ENCODE peak calls at places on chromosome 20, in eight cellular contexts. J is HepG2, O is fibroblast of lung, S is GM23248, X is PC-3, L is H9, A is HCT116, D is DND-41. R is an unnamed sample. For H3K79me2, the result is how much of the 10 kb centered on the place peaks cover.

GRCh38 chr20:58905236-58905635 is 52.7 kb downstream of the GNAS start:
- DNase-seq in A (no peak), S (peak), X (no peak), L (no peak), J (no peak), D (no peak), O (peak), R (no peak)

GRCh38 chr20:44089987-44090674 is 96.9 kb downstream of the JPH2 start:
- DNase-seq in O (peak), D (no peak), S (peak), L (no peak), J (peak), X (peak), A (peak), R (no peak)

GRCh38 chr20:7722564-7722963 is 217.7 kb downstream of the HAO1 start:
- DNase-seq in L (no peak), O (peak), S (peak), D (no peak), A (no peak), J (no peak), X (no peak), R (no peak)

GRCh38 chr20:53654932-53655674 is 61.5 kb upstream of the ZNF217 start:
- DNase-seq in X (peak), S (peak), A (no peak), L (no peak), D (no peak), J (no peak), O (no peak), R (no peak)

GRCh38 chr20:38973546-38974120 is 11.5 kb downstream of the DHX35 start:
- DNase-seq in X (peak), D (no peak), O (peak), L (no peak), S (peak), J (no peak), A (no peak), R (no peak)

GRCh38 chr20:1150218-1150617 is 31.8 kb downstream of the PSMF1 start:
- DNase-seq in D (no peak), X (peak), L (no peak), O (peak), A (no peak), J (peak), S (peak), R (no peak)

GRCh38 chr20:53405070-53405603 is 188.5 kb downstream of the ZNF217 start:
- DNase-seq in L (no peak), O (no peak), D (no peak), S (no peak), A (no peak), J (no peak), X (no peak), R (no peak)

GRCh38 chr20:7358670-7359069 is 581.6 kb downstream of the HAO1 start:
- DNase-seq in X (no peak), A (no peak), L (peak), S (no peak), O (no peak), J (no peak), D (no peak), R (peak)

GRCh38 chr20:45402946-45403345 is 5.1 kb upstream of the DBNDD2 start:
- DNase-seq in L (no peak), S (peak), A (no peak), X (peak), D (no peak), J (no peak), O (no peak), R (no peak)

GRCh38 chr20:51525241-51526104 is 17.0 kb downstream of the NFATC2 start:
- DNase-seq in O (peak), L (no peak), X (no peak), J (no peak), S (no peak), D (no peak), A (no peak), R (no peak)

GRCh38 chr20:19789446-19789845 is 31.4 kb downstream of the RIN2 start:
- DNase-seq in L (no peak), D (no peak), J (no peak), O (no peak), S (no peak), X (no peak), A (no peak), R (peak)

GRCh38 chr20:59018817-59019216 is 412 bp upstream of the TUBB1 start:
- DNase-seq in A (no peak), O (no peak), S (no peak), D (no peak), L (no peak), X (no peak), J (no peak), R (no peak)

GRCh38 chr20:50729925-50730764 is 1.2 kb upstream of the PARD6B start:
- DNase-seq in S (peak), D (no peak), X (peak), A (no peak), O (peak), J (peak), L (peak), R (no peak)

GRCh38 chr20:8946036-8946926 is 122.6 kb upstream of the PLCB4 start:
- DNase-seq in O (no peak), D (no peak), L (no peak), J (no peak), X (no peak), A (no peak), S (no peak), R (peak)

GRCh38 chr20:47764154-47764734 is 21.0 kb downstream of the SULF2 start:
- DNase-seq in J (no peak), L (no peak), A (no peak), O (no peak), S (peak), D (no peak), X (peak), R (no peak)

GRCh38 chr20:46174469-46175126 is 56.5 kb downstream of the CD40 start:
- DNase-seq in D (no peak), J (peak), X (peak), L (peak), O (peak), A (peak), S (peak), R (peak)

GRCh38 chr20:53570446-53571276 is 23.0 kb downstream of the ZNF217 start:
- DNase-seq in X (no peak), J (no peak), A (no peak), D (peak), L (no peak), O (peak), S (no peak), R (no peak)

GRCh38 chr20:51428451-51429143 is 113.9 kb downstream of the NFATC2 start:
- DNase-seq in L (no peak), A (no peak), O (peak), J (peak), X (no peak), D (no peak), S (peak), R (peak)

GRCh38 chr20:45469336-45470261 is at the start of gene WFDC2:
- DNase-seq in X (no peak), A (no peak), L (peak), S (no peak), D (no peak), J (no peak), O (no peak), R (peak)

GRCh38 chr20:22101606-22102005 is 396.1 kb downstream of the PAX1 start:
- DNase-seq in X (no peak), D (no peak), L (no peak), S (no peak), O (no peak), J (no peak), A (no peak), R (no peak)

GRCh38 chr20:21670981-21671380 is 34.5 kb upstream of the PAX1 start:
- DNase-seq in S (no peak), L (no peak), X (no peak), J (no peak), O (no peak), A (no peak), D (no peak), R (no peak)

GRCh38 chr20:47713941-47714450 is 71.3 kb downstream of the SULF2 start:
- DNase-seq in L (no peak), S (peak), A (no peak), J (peak), D (no peak), O (no peak), X (no peak), R (no peak)

GRCh38 chr20:34514897-34515483 is 1.2 kb upstream of the DYNLRB1 start:
- DNase-seq in S (peak), A (no peak), D (no peak), J (no peak), O (no peak), X (no peak), L (no peak), R (no peak)

GRCh38 chr20:34511891-34512265 is 4.3 kb upstream of the DYNLRB1 start:
- DNase-seq in X (no peak), O (no peak), L (no peak), D (no peak), A (no peak), J (peak), S (no peak), R (no peak)

GRCh38 chr20:34512955-34513419 is 3.2 kb upstream of the DYNLRB1 start:
- DNase-seq in O (no peak), A (no peak), X (peak), D (no peak), S (no peak), J (no peak), L (no peak), R (no peak)

GRCh38 chr20:34510575-34510974 is 5.6 kb upstream of the DYNLRB1 start:
- DNase-seq in S (no peak), L (no peak), D (no peak), A (no peak), J (no peak), O (no peak), X (no peak), R (no peak)

GRCh38 chr20:34512266-34512954 is 3.8 kb upstream of the DYNLRB1 start:
- DNase-seq in X (no peak), O (peak), A (no peak), J (peak), L (no peak), D (no peak), S (no peak), R (no peak)
- H3K9ac ChIP-seq in X (no peak), O (no peak), A (no peak), J (peak), L (no peak), D (no peak), S (no peak), R (no peak)

GRCh38 chr20:5119435-5120188 is at the start of gene PCNA:
- DNase-seq in J (peak), D (peak), O (peak), A (peak), L (peak), X (peak), S (peak), R (peak)

GRCh38 chr20:5119143-5119434 is 669 bp downstream of the PCNA start:
- DNase-seq in D (no peak), J (no peak), O (no peak), L (no peak), A (no peak), X (no peak), S (no peak), R (no peak)

GRCh38 chr20:5118220-5119142 is 1.3 kb downstream of the PCNA start:
- DNase-seq in A (no peak), X (no peak), O (peak), J (no peak), D (no peak), L (no peak), S (peak), R (peak)

GRCh38 chr20:5114403-5114802 is 5.4 kb downstream of the PCNA start:
- DNase-seq in D (no peak), S (no peak), J (no peak), X (no peak), A (no peak), O (no peak), L (no peak), R (no peak)

DNA sequence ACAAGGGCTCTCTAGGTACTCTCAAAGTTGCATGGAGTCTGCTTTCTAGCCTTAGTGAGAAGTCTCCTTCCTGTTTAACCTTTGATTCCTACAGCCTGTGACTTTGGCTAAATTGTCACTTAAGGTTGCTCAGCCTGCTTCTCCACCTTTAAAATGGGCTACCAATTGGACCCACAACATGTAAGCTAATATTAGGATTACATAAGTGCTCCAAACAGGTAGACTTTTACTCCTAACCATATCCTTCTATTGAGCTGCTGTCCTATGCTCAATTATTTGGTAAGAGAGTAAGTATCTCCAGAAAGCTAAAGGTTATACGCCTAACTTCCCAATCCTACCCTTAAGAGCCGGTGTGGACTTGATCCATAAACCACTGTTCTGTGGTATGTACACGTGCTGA is 2.9 kb downstream of the PCNA start:
- DNase-seq in X (no peak), D (no peak), O (no peak), L (no peak), S (no peak), J (no peak), A (no peak), R (no peak)
- H3K79me2 ChIP-seq in X (under half), D (half or more), O (under half), L (under half), S (half or more), J (under half), A (half or more), R (half or more)

GRCh38 chr20:49619113-49620048 is 51.4 kb upstream of the PTGIS start:
- DNase-seq in S (no peak), J (no peak), O (no peak), L (no peak), A (no peak), D (no peak), X (no peak), R (no peak)
- H3K9ac ChIP-seq in S (no peak), J (no peak), O (no peak), L (no peak), A (no peak), D (no peak), X (no peak), R (no peak)

DNA sequence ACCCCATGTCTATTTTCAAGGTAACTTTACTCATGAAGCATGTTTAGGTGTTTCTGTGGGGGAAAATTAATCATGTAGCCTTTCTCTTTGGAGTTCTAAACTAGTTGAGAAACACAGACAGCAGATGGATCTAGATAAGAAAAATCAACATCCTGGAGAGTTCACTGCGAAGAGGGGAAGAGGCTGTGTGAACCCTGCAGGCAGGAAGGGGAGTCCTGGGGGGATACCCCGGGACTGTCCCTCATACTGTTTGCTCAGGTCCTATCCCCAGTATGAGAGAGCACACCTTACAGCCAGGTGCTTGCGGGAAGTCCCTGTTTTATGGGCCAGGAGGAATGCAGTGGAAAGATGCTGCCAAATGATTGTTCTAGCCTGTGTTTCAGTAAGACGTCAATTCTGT is 32.7 kb downstream of the CHMP4B start:
- DNase-seq in A (no peak), J (no peak), S (no peak), O (no peak), X (peak), L (no peak), D (no peak), R (no peak)
- H3K79me2 ChIP-seq in A (half or more), J (half or more), S (half or more), O (under half), X (half or more), L (under half), D (half or more), R (half or more)

DNA sequence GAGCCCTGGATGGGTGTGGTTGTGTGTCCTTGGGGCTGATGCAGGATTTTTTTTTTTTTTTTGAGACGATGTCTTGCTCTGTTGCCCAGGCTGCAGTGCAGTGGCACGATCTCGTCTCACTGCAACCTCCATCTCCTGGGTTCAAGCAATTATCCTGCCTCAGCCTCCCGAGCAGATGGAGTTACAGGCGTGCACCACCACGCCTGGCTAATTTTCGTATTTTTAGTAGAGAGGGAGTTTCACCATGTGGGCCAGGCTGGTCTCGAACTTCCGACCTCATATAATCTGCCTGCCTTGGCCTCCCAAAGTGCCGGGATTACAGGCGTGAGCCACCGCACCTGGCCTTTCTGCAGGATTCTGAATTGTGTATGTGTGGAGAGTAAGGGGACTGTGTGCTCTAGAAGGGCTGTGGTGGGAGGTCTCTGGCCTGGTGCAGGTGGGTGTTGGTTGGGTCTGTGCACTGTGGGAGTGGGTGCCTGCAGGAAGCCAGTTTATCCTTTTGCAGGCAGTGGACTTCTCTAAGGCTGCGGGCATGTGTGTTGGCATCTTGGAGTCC is 11.0 kb upstream of the ID1 start:
- DNase-seq in S (no peak), D (no peak), O (no peak), J (no peak), X (no peak), A (no peak), L (no peak), R (no peak)
- H3K9ac ChIP-seq in S (peak), D (no peak), O (no peak), J (peak), X (peak), A (peak), L (no peak), R (no peak)

R was measured in neural progenitor cell.